ENCODE peak calls at places on chromosomes 12 and 14, in eight cellular contexts. One of them, this sample, is unnamed.

GRCh38 chr14:47422191-47422590 is 253.2 kb downstream of the MDGA2 start:
- DNase-seq in pancreas: no peak
- DNase-seq in lower lobe of right lung: no peak
- DNase-seq in astrocyte of the cerebellum: no peak
- DNase-seq in mucosa of descending colon: no peak
- DNase-seq in adrenal gland: no peak
- DNase-seq in astrocyte of the spinal cord: no peak
- DNase-seq in HFF-Myc: no peak
- DNase-seq in this sample: no peak

GRCh38 chr14:77040995-77041744 is 12.7 kb upstream of the IRF2BPL start:
- DNase-seq in pancreas: peak
- DNase-seq in lower lobe of right lung: no peak
- DNase-seq in astrocyte of the cerebellum: no peak
- DNase-seq in mucosa of descending colon: no peak
- DNase-seq in adrenal gland: no peak
- DNase-seq in astrocyte of the spinal cord: no peak
- DNase-seq in HFF-Myc: no peak
- DNase-seq in this sample: no peak

GRCh38 chr12:103820881-103821489 is 20.0 kb downstream of the NT5DC3 start:
- DNase-seq in pancreas: no peak
- DNase-seq in lower lobe of right lung: no peak
- DNase-seq in astrocyte of the cerebellum: no peak
- DNase-seq in mucosa of descending colon: no peak
- DNase-seq in adrenal gland: no peak
- DNase-seq in astrocyte of the spinal cord: no peak
- DNase-seq in HFF-Myc: no peak
- DNase-seq in this sample: no peak

GRCh38 chr12:91316825-91317224 is 134.2 kb upstream of the DCN start:
- DNase-seq in pancreas: no peak
- DNase-seq in lower lobe of right lung: no peak
- DNase-seq in astrocyte of the cerebellum: no peak
- DNase-seq in mucosa of descending colon: no peak
- DNase-seq in adrenal gland: no peak
- DNase-seq in astrocyte of the spinal cord: peak
- DNase-seq in HFF-Myc: no peak
- DNase-seq in this sample: no peak

GRCh38 chr12:123387508-123388217 is 3.7 kb downstream of the KMT5A start:
- DNase-seq in pancreas: no peak
- DNase-seq in lower lobe of right lung: no peak
- DNase-seq in astrocyte of the cerebellum: no peak
- DNase-seq in mucosa of descending colon: peak
- DNase-seq in adrenal gland: no peak
- DNase-seq in astrocyte of the spinal cord: no peak
- DNase-seq in HFF-Myc: no peak
- DNase-seq in this sample: no peak

GRCh38 chr14:102293784-102294183 is 11.2 kb downstream of the MOK start:
- DNase-seq in pancreas: no peak
- DNase-seq in lower lobe of right lung: no peak
- DNase-seq in astrocyte of the cerebellum: peak
- DNase-seq in mucosa of descending colon: peak
- DNase-seq in adrenal gland: no peak
- DNase-seq in astrocyte of the spinal cord: peak
- DNase-seq in HFF-Myc: no peak
- DNase-seq in this sample: no peak

GRCh38 chr14:94547726-94548125 is 13.5 kb upstream of the SERPINA4 start:
- DNase-seq in pancreas: no peak
- DNase-seq in lower lobe of right lung: no peak
- DNase-seq in astrocyte of the cerebellum: no peak
- DNase-seq in mucosa of descending colon: no peak
- DNase-seq in adrenal gland: no peak
- DNase-seq in astrocyte of the spinal cord: no peak
- DNase-seq in HFF-Myc: no peak
- DNase-seq in this sample: no peak

GRCh38 chr12:6089041-6089823 is 35.2 kb downstream of the VWF start:
- DNase-seq in pancreas: peak
- DNase-seq in lower lobe of right lung: no peak
- DNase-seq in astrocyte of the cerebellum: no peak
- DNase-seq in mucosa of descending colon: no peak
- DNase-seq in adrenal gland: no peak
- DNase-seq in astrocyte of the spinal cord: peak
- DNase-seq in HFF-Myc: no peak
- DNase-seq in this sample: no peak

GRCh38 chr12:26711072-26711471 is 121.9 kb downstream of the ITPR2 start:
- DNase-seq in pancreas: no peak
- DNase-seq in lower lobe of right lung: no peak
- DNase-seq in astrocyte of the cerebellum: no peak
- DNase-seq in mucosa of descending colon: no peak
- DNase-seq in adrenal gland: no peak
- DNase-seq in astrocyte of the spinal cord: no peak
- DNase-seq in HFF-Myc: no peak
- DNase-seq in this sample: no peak

GRCh38 chr12:53755451-53756290 is 3.9 kb upstream of the CISTR start:
- DNase-seq in pancreas: no peak
- DNase-seq in lower lobe of right lung: no peak
- DNase-seq in astrocyte of the cerebellum: no peak
- DNase-seq in mucosa of descending colon: no peak
- DNase-seq in adrenal gland: no peak
- DNase-seq in astrocyte of the spinal cord: no peak
- DNase-seq in HFF-Myc: no peak
- DNase-seq in this sample: no peak

GRCh38 chr12:98635657-98636323 is 8.8 kb downstream of the IKBIP start:
- DNase-seq in pancreas: no peak
- DNase-seq in lower lobe of right lung: no peak
- DNase-seq in astrocyte of the cerebellum: peak
- DNase-seq in mucosa of descending colon: no peak
- DNase-seq in adrenal gland: no peak
- DNase-seq in astrocyte of the spinal cord: peak
- DNase-seq in HFF-Myc: peak
- DNase-seq in this sample: no peak

GRCh38 chr12:114701553-114701952 is 17.6 kb upstream of the TBX3 start:
- DNase-seq in pancreas: no peak
- DNase-seq in lower lobe of right lung: no peak
- DNase-seq in astrocyte of the cerebellum: no peak
- DNase-seq in mucosa of descending colon: no peak
- DNase-seq in adrenal gland: no peak
- DNase-seq in astrocyte of the spinal cord: no peak
- DNase-seq in HFF-Myc: no peak
- DNase-seq in this sample: no peak

GRCh38 chr14:105865904-105866840 is 339.8 kb downstream of the TMEM121 start:
- DNase-seq in pancreas: no peak
- DNase-seq in lower lobe of right lung: no peak
- DNase-seq in astrocyte of the cerebellum: no peak
- DNase-seq in mucosa of descending colon: no peak
- DNase-seq in adrenal gland: peak
- DNase-seq in astrocyte of the spinal cord: no peak
- DNase-seq in HFF-Myc: no peak
- DNase-seq in this sample: no peak

GRCh38 chr14:100605230-100605629 is 18.0 kb upstream of the BEGAIN start:
- DNase-seq in pancreas: no peak
- DNase-seq in lower lobe of right lung: no peak
- DNase-seq in astrocyte of the cerebellum: no peak
- DNase-seq in mucosa of descending colon: no peak
- DNase-seq in adrenal gland: no peak
- DNase-seq in astrocyte of the spinal cord: no peak
- DNase-seq in HFF-Myc: no peak
- DNase-seq in this sample: no peak

GRCh38 chr14:35534130-35534883 is at the start of gene INSM2:
- DNase-seq in pancreas: no peak
- DNase-seq in lower lobe of right lung: no peak
- DNase-seq in astrocyte of the cerebellum: no peak
- DNase-seq in mucosa of descending colon: no peak
- DNase-seq in adrenal gland: no peak
- DNase-seq in astrocyte of the spinal cord: no peak
- DNase-seq in HFF-Myc: no peak
- DNase-seq in this sample: no peak

GRCh38 chr12:131443019-131444000 is 267.6 kb upstream of the SFSWAP start:
- DNase-seq in pancreas: no peak
- DNase-seq in lower lobe of right lung: no peak
- DNase-seq in astrocyte of the cerebellum: no peak
- DNase-seq in mucosa of descending colon: no peak
- DNase-seq in adrenal gland: no peak
- DNase-seq in astrocyte of the spinal cord: no peak
- DNase-seq in HFF-Myc: no peak
- DNase-seq in this sample: no peak

GRCh38 chr12:107992870-107993451 is 136.1 kb upstream of the WSCD2 start:
- DNase-seq in pancreas: no peak
- DNase-seq in lower lobe of right lung: no peak
- DNase-seq in astrocyte of the cerebellum: no peak
- DNase-seq in mucosa of descending colon: peak
- DNase-seq in adrenal gland: peak
- DNase-seq in astrocyte of the spinal cord: peak
- DNase-seq in HFF-Myc: peak
- DNase-seq in this sample: no peak

GRCh38 chr12:20212036-20212435 is 156.3 kb upstream of the PDE3A start:
- DNase-seq in pancreas: no peak
- DNase-seq in lower lobe of right lung: no peak
- DNase-seq in astrocyte of the cerebellum: peak
- DNase-seq in mucosa of descending colon: no peak
- DNase-seq in adrenal gland: no peak
- DNase-seq in astrocyte of the spinal cord: peak
- DNase-seq in HFF-Myc: no peak
- DNase-seq in this sample: no peak

GRCh38 chr14:58645641-58646040 is 7.9 kb downstream of the DACT1 start:
- DNase-seq in pancreas: no peak
- DNase-seq in lower lobe of right lung: no peak
- DNase-seq in astrocyte of the cerebellum: no peak
- DNase-seq in mucosa of descending colon: no peak
- DNase-seq in adrenal gland: no peak
- DNase-seq in astrocyte of the spinal cord: no peak
- DNase-seq in HFF-Myc: no peak
- DNase-seq in this sample: no peak

GRCh38 chr14:76575108-76575507 is 186.2 kb upstream of the VASH1 start:
- DNase-seq in pancreas: no peak
- DNase-seq in lower lobe of right lung: no peak
- DNase-seq in astrocyte of the cerebellum: no peak
- DNase-seq in mucosa of descending colon: no peak
- DNase-seq in adrenal gland: no peak
- DNase-seq in astrocyte of the spinal cord: no peak
- DNase-seq in HFF-Myc: no peak
- DNase-seq in this sample: no peak

GRCh38 chr12:33944703-33945437 is 77.4 kb upstream of the ALG10 start:
- DNase-seq in pancreas: no peak
- DNase-seq in lower lobe of right lung: no peak
- DNase-seq in astrocyte of the cerebellum: no peak
- DNase-seq in mucosa of descending colon: no peak
- DNase-seq in adrenal gland: no peak
- DNase-seq in astrocyte of the spinal cord: no peak
- DNase-seq in HFF-Myc: no peak
- DNase-seq in this sample: no peak

GRCh38 chr14:69101331-69101826 is 51.5 kb downstream of the DCAF5 start:
- DNase-seq in pancreas: peak
- DNase-seq in lower lobe of right lung: no peak
- DNase-seq in astrocyte of the cerebellum: peak
- DNase-seq in mucosa of descending colon: peak
- DNase-seq in adrenal gland: peak
- DNase-seq in astrocyte of the spinal cord: peak
- DNase-seq in HFF-Myc: no peak
- DNase-seq in this sample: no peak
- TF ChIP-seq CTCF in pancreas: peak
- TF ChIP-seq CTCF in lower lobe of right lung: peak
- TF ChIP-seq CTCF in astrocyte of the cerebellum: peak
- TF ChIP-seq CTCF in mucosa of descending colon: peak
- TF ChIP-seq CTCF in adrenal gland: peak
- TF ChIP-seq CTCF in astrocyte of the spinal cord: peak
- TF ChIP-seq CTCF in HFF-Myc: peak
- TF ChIP-seq CTCF in this sample: no peak

GRCh38 chr12:85955127-85955526 is 81.0 kb downstream of the NTS start:
- DNase-seq in pancreas: no peak
- DNase-seq in lower lobe of right lung: no peak
- DNase-seq in astrocyte of the cerebellum: peak
- DNase-seq in mucosa of descending colon: no peak
- DNase-seq in adrenal gland: no peak
- DNase-seq in astrocyte of the spinal cord: peak
- DNase-seq in HFF-Myc: no peak
- DNase-seq in this sample: no peak
- TF ChIP-seq CTCF in pancreas: no peak
- TF ChIP-seq CTCF in lower lobe of right lung: no peak
- TF ChIP-seq CTCF in astrocyte of the cerebellum: no peak
- TF ChIP-seq CTCF in mucosa of descending colon: no peak
- TF ChIP-seq CTCF in adrenal gland: no peak
- TF ChIP-seq CTCF in astrocyte of the spinal cord: peak
- TF ChIP-seq CTCF in HFF-Myc: no peak
- TF ChIP-seq CTCF in this sample: no peak

GRCh38 chr14:79251278-79251677 is 960.0 kb downstream of the DIO2 start:
- DNase-seq in pancreas: no peak
- DNase-seq in lower lobe of right lung: no peak
- DNase-seq in astrocyte of the cerebellum: no peak
- DNase-seq in mucosa of descending colon: no peak
- DNase-seq in adrenal gland: no peak
- DNase-seq in astrocyte of the spinal cord: no peak
- DNase-seq in HFF-Myc: no peak
- DNase-seq in this sample: no peak

GRCh38 chr14:79253576-79253975 is 957.7 kb downstream of the DIO2 start:
- DNase-seq in pancreas: no peak
- DNase-seq in lower lobe of right lung: no peak
- DNase-seq in astrocyte of the cerebellum: no peak
- DNase-seq in mucosa of descending colon: no peak
- DNase-seq in adrenal gland: no peak
- DNase-seq in astrocyte of the spinal cord: no peak
- DNase-seq in HFF-Myc: no peak
- DNase-seq in this sample: no peak

GRCh38 chr14:79254069-79254775 is 957.1 kb downstream of the DIO2 start:
- DNase-seq in pancreas: no peak
- DNase-seq in lower lobe of right lung: no peak
- DNase-seq in astrocyte of the cerebellum: peak
- DNase-seq in mucosa of descending colon: no peak
- DNase-seq in adrenal gland: no peak
- DNase-seq in astrocyte of the spinal cord: peak
- DNase-seq in HFF-Myc: no peak
- DNase-seq in this sample: no peak

GRCh38 chr14:79260406-79260805 is 950.9 kb downstream of the DIO2 start:
- DNase-seq in pancreas: no peak
- DNase-seq in lower lobe of right lung: no peak
- DNase-seq in astrocyte of the cerebellum: no peak
- DNase-seq in mucosa of descending colon: no peak
- DNase-seq in adrenal gland: no peak
- DNase-seq in astrocyte of the spinal cord: no peak
- DNase-seq in HFF-Myc: no peak
- DNase-seq in this sample: no peak

GRCh38 chr14:79256311-79256879 is 954.9 kb downstream of the DIO2 start:
- DNase-seq in pancreas: no peak
- DNase-seq in lower lobe of right lung: no peak
- DNase-seq in astrocyte of the cerebellum: no peak
- DNase-seq in mucosa of descending colon: no peak
- DNase-seq in adrenal gland: no peak
- DNase-seq in astrocyte of the spinal cord: no peak
- DNase-seq in HFF-Myc: no peak
- DNase-seq in this sample: no peak
- TF ChIP-seq CTCF in pancreas: no peak
- TF ChIP-seq CTCF in lower lobe of right lung: no peak
- TF ChIP-seq CTCF in astrocyte of the cerebellum: no peak
- TF ChIP-seq CTCF in mucosa of descending colon: no peak
- TF ChIP-seq CTCF in adrenal gland: no peak
- TF ChIP-seq CTCF in astrocyte of the spinal cord: no peak
- TF ChIP-seq CTCF in HFF-Myc: no peak
- TF ChIP-seq CTCF in this sample: no peak

DNA sequence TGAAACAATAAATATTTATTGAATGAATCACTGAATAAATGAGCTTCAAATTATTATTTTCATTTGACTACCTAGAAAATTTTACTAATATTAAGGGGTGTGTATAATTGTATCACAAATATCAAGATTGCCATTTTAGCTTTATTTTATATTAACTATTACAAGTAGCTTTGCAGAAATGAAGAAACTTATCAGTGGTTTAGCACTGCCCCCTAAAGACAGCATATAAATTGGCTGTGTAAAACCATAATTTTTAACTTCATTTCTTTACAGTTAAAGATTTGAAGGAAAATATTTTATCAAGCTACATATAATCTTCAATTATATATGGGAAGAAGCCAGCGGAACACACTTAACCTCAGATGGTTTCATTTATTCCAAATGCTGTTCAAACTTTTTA is 11.4 kb downstream of the GARIN6 start:
- DNase-seq in pancreas: no peak
- DNase-seq in lower lobe of right lung: no peak
- DNase-seq in astrocyte of the cerebellum: peak
- DNase-seq in mucosa of descending colon: no peak
- DNase-seq in adrenal gland: no peak
- DNase-seq in astrocyte of the spinal cord: peak
- DNase-seq in HFF-Myc: no peak
- DNase-seq in this sample: no peak
- TF ChIP-seq CTCF in pancreas: no peak
- TF ChIP-seq CTCF in lower lobe of right lung: no peak
- TF ChIP-seq CTCF in astrocyte of the cerebellum: peak
- TF ChIP-seq CTCF in mucosa of descending colon: no peak
- TF ChIP-seq CTCF in adrenal gland: peak
- TF ChIP-seq CTCF in astrocyte of the spinal cord: peak
- TF ChIP-seq CTCF in HFF-Myc: no peak
- TF ChIP-seq CTCF in this sample: no peak

This sample was measured in omental fat pad.